ENCODE peak calls at places on chromosomes 16 and 17, in ten cellular contexts. P, L, B, Y, D, W, E, Z, R and T are unnamed samples.

GRCh38 chr17:63140255-63140654 is 174.2 kb downstream of the TANC2 start:
- DNase-seq in P (no peak), L (no peak), B (no peak), Y (no peak), D (no peak), W (no peak), E (no peak), Z (peak), R (no peak), T (no peak)

GRCh38 chr16:54398986-54399385 is 112.4 kb upstream of the IRX3 start:
- DNase-seq in P (no peak), L (no peak), B (no peak), Y (no peak), D (no peak), W (no peak), E (no peak), Z (no peak), R (no peak), T (no peak)

GRCh38 chr17:77451271-77451893 is 310.6 kb downstream of the SEC14L1 start:
- DNase-seq in P (peak), L (peak), B (no peak), Y (peak), D (peak), W (peak), E (no peak), Z (peak), R (peak), T (peak)

GRCh38 chr17:68326681-68327080 is 35.4 kb downstream of the ARSG start:
- DNase-seq in P (no peak), L (no peak), B (no peak), Y (no peak), D (no peak), W (no peak), E (no peak), Z (no peak), R (no peak), T (no peak)

GRCh38 chr17:52938623-52939230 is 780.2 kb upstream of the CA10 start:
- DNase-seq in P (no peak), L (no peak), B (no peak), Y (no peak), D (no peak), W (no peak), E (no peak), Z (no peak), R (no peak), T (no peak)

GRCh38 chr17:38455288-38455915 is 27.1 kb downstream of the ARHGAP23 start:
- DNase-seq in P (no peak), L (no peak), B (no peak), Y (no peak), D (no peak), W (no peak), E (no peak), Z (peak), R (no peak), T (no peak)

GRCh38 chr17:77666480-77666879 is 292.0 kb upstream of the TNRC6C start:
- DNase-seq in P (no peak), L (no peak), B (no peak), Y (no peak), D (no peak), W (no peak), E (no peak), Z (no peak), R (no peak), T (no peak)

GRCh38 chr16:64841482-64841881 is 280.4 kb downstream of the CDH11 start:
- DNase-seq in P (no peak), L (no peak), B (no peak), Y (no peak), D (no peak), W (no peak), E (no peak), Z (no peak), R (no peak), T (no peak)

GRCh38 chr16:85570213-85570734 is 42.8 kb upstream of the GSE1 start:
- DNase-seq in P (no peak), L (peak), B (no peak), Y (no peak), D (peak), W (no peak), E (no peak), Z (no peak), R (no peak), T (no peak)

GRCh38 chr16:47143329-47143676 is 442 bp downstream of the NETO2 start:
- DNase-seq in P (peak), L (no peak), B (no peak), Y (peak), D (peak), W (peak), E (no peak), Z (peak), R (peak), T (peak)

GRCh38 chr17:49696233-49696761 is 11.5 kb downstream of the SLC35B1 start:
- DNase-seq in P (no peak), L (no peak), B (no peak), Y (no peak), D (no peak), W (no peak), E (no peak), Z (no peak), R (no peak), T (peak)

GRCh38 chr17:3260163-3260562 is 38.0 kb downstream of the OR3A1 start:
- DNase-seq in P (no peak), L (no peak), B (no peak), Y (no peak), D (no peak), W (no peak), E (no peak), Z (no peak), R (no peak), T (no peak)

GRCh38 chr16:11561440-11561797 is 25.3 kb downstream of the LITAF start:
- DNase-seq in P (no peak), L (no peak), B (no peak), Y (no peak), D (no peak), W (no peak), E (no peak), Z (no peak), R (no peak), T (no peak)